ENCODE peak calls at places on chromosome 11, in nine cellular contexts. O is heart left ventricle; H is GM23248; I is CD8-positive, alpha-beta T cell; R is ovary; E is pancreas; T is stomach; V is effector memory CD4-positive, alpha-beta T cell; J is cardiac muscle cell. W is an unnamed sample. For H3K4me1, the result is how much of the 10 kb centered on the place peaks cover.

GRCh38 chr11:134266841-134267251 is 9.3 kb upstream of the GLB1L3 start:
- DNase-seq in J (peak), I (no peak), H (peak), V (no peak), O (no peak), E (no peak), T (no peak), R (no peak), W (no peak)

GRCh38 chr11:96306933-96307747 is 35.9 kb downstream of the MAML2 start:
- DNase-seq in E (peak), I (no peak), J (peak), V (no peak), O (no peak), H (peak), T (peak), R (peak), W (peak)

GRCh38 chr11:76795285-76795935 is 12.3 kb downstream of the TSKU start:
- DNase-seq in H (no peak), V (no peak), I (no peak), O (no peak), R (no peak), E (no peak), T (peak), J (no peak), W (no peak)

GRCh38 chr11:67401495-67402191 is at the start of gene PPP1CA:
- DNase-seq in O (peak), E (peak), T (peak), R (peak), J (peak), H (peak), V (peak), I (peak), W (peak)

GRCh38 chr11:46444305-46444704 is 52.7 kb upstream of the CHRM4 start:
- DNase-seq in E (no peak), O (no peak), R (no peak), I (no peak), J (no peak), H (peak), T (no peak), V (no peak), W (no peak)

GRCh38 chr11:117087446-117087845 is 10.8 kb downstream of the SIK3 start:
- DNase-seq in T (no peak), R (no peak), H (no peak), J (no peak), V (no peak), E (no peak), I (no peak), O (no peak), W (no peak)

GRCh38 chr11:1484716-1485503 is 1.7 kb downstream of the MOB2 start:
- DNase-seq in O (peak), T (no peak), I (no peak), J (no peak), R (peak), H (no peak), V (no peak), E (no peak), W (peak)

GRCh38 chr11:68381716-68382115 is 69.3 kb downstream of the LRP5 start:
- DNase-seq in T (peak), I (no peak), O (peak), J (no peak), R (no peak), V (no peak), E (no peak), H (no peak), W (peak)

GRCh38 chr11:12075822-12076821 is 34.3 kb upstream of the MICAL2 start:
- DNase-seq in T (no peak), R (no peak), V (no peak), I (no peak), O (no peak), H (peak), J (peak), E (no peak), W (no peak)

GRCh38 chr11:83583953-83584352 is 297.8 kb upstream of the CCDC90B start:
- DNase-seq in T (no peak), I (no peak), J (peak), E (no peak), R (no peak), O (no peak), H (peak), V (no peak), W (no peak)

GRCh38 chr11:93480756-93481155 is 62.4 kb downstream of the SMCO4 start:
- DNase-seq in E (no peak), R (no peak), I (no peak), T (no peak), J (no peak), O (no peak), V (no peak), H (no peak), W (no peak)
- H3K4me1 ChIP-seq in E (under half), R (under half), I (under half), T (half or more), J (half or more), O (under half), V (under half), H (under half), W (under half)

DNA sequence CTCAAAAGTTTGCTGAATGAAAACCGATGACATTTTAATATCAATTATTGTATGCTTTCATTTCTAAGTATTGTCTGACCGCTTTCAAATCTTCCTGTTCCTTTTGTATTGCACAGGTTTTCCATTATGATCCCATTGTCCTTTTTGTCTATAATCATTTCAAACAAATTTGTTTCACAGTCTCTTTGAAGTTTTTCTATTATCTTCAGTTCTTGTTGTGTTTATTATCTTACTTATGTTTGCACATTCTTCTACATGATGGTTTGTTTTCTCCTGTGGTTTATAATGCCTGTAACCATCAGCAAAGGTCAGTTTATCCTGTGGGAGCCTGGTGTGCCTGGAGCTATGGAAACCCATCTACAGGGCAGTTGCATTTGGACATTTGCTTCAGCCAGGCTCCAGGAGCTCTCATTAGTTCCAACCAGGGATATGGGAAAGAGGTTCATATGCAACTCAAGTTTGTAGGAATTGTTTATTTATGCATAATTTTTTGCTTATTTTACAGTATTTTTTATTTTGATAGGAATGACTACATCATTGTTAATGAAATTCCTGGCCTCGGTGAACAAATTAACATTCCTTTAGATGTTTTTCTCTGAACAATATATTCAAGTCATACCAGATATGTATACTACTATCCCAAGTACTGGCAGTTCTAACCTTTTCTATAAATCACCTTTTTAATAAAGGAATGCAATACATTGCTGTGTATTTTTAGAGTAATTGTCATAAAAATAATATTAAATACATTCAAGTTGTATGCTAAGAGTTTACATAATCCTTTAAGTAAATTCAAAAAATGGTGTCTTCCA is 179.2 kb downstream of the SBF2 start:
- DNase-seq in T (no peak), O (no peak), H (no peak), R (no peak), V (no peak), I (no peak), E (no peak), J (no peak), W (no peak)
- H3K4me1 ChIP-seq in T (under half), O (under half), H (half or more), R (under half), V (under half), I (under half), E (under half), J (under half), W (under half)

GRCh38 chr11:128291835-128292234 is 295.5 kb downstream of the ETS1 start:
- DNase-seq in R (no peak), V (no peak), H (no peak), E (no peak), O (no peak), T (peak), J (no peak), I (peak), W (peak)
- H3K4me1 ChIP-seq in R (under half), V (half or more), H (under half), E (under half), O (under half), T (under half), J (under half), I (half or more), W (under half)

DNA sequence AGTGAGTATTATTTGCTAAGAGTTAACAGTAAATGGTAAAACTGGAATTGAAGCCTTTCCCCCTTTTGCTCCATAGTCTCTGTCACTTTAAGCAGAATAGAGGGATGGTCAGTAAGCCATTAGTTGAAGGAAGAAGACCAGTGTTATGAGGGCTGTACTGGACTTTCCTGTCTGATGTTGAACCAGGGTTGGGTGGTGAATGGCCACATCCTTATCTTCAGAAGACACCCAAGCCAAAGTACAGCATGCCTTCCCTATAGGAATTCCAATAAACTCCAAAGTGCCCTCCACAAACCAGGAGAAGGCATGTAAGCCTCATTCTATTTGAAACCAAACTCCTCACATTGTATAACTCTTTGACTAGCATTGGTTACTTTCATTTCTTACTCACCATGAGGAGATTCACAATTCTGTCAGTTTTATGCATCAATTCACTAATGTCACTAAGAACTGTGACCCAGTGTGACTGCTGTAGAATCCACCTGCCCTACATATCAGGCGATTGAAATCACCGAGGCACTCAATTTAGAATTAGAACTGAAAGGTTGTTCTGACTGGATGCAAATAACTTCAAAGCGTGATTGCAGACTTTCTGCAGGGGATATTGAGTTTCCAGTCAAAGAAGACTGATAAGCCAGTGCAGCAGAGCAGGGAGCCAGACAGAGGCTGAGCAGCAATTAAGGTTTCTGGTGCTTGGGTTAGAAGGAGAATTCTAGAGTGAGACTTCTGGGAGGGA is 107.1 kb upstream of the DDI1 start:
- DNase-seq in O (no peak), V (no peak), I (no peak), R (no peak), T (no peak), J (no peak), E (no peak), H (no peak), W (no peak)
- H3K4me1 ChIP-seq in O (under half), V (under half), I (under half), R (under half), T (under half), J (under half), E (under half), H (under half), W (under half)

GRCh38 chr11:65573391-65574146 is 1.2 kb downstream of the FAM89B start:
- DNase-seq in J (no peak), V (no peak), H (peak), I (no peak), E (peak), O (no peak), R (peak), T (no peak), W (peak)
- H3K4me1 ChIP-seq in J (under half), V (half or more), H (under half), I (half or more), E (under half), O (half or more), R (under half), T (half or more), W (under half)

GRCh38 chr11:86183694-86184093 is 60.9 kb upstream of the EED start:
- DNase-seq in R (no peak), I (no peak), V (no peak), O (no peak), J (peak), T (no peak), E (no peak), H (peak), W (no peak)
- H3K4me1 ChIP-seq in R (under half), I (under half), V (under half), O (under half), J (under half), T (under half), E (under half), H (under half), W (under half)

DNA sequence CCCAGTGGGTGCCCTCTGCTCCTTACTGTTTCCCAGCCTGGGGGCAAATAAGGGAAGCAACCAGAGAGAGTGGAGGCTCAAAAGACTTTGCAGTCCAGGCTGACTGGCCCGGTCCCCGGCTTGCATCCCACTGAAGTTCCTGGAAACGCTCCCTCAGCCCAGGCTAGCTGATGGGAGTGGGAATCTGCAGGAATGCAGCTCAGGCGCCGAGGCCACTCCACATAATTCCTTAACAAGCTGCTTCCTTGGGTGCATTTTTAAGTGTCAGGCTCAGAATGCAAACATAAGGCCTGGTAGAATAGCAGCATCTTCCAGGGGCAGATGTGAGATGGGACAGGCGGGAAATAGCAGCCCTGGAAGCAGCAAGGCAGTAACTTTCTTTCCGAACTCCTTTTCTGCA is 39.1 kb downstream of the RPL27A start:
- DNase-seq in J (peak), I (no peak), R (no peak), T (no peak), O (no peak), H (peak), E (no peak), V (no peak), W (no peak)
- H3K4me1 ChIP-seq in J (under half), I (under half), R (half or more), T (half or more), O (under half), H (half or more), E (under half), V (under half), W (half or more)

DNA sequence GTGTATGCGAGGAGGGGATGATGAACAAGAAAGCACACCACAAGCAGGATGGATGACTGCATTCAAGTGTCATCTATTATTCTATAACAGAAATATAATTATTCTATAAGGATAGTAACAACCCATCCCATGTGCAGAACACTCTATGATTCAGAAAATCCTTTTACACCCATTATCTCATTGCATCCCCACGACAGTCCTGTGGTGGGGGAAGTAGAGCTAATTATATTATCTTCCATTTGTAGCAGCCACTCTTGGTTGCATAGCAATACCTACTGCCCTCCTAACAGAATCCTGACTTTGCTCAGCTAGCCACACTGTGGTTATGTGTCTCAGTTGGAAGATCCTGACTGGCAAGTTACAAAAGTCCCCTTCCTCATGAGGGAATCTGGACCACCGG is 406.5 kb upstream of the NARS2 start:
- DNase-seq in H (no peak), V (no peak), T (no peak), E (no peak), O (no peak), J (no peak), R (no peak), I (no peak), W (no peak)
- H3K4me1 ChIP-seq in H (under half), V (under half), T (under half), E (under half), O (under half), J (under half), R (under half), I (under half), W (under half)

DNA sequence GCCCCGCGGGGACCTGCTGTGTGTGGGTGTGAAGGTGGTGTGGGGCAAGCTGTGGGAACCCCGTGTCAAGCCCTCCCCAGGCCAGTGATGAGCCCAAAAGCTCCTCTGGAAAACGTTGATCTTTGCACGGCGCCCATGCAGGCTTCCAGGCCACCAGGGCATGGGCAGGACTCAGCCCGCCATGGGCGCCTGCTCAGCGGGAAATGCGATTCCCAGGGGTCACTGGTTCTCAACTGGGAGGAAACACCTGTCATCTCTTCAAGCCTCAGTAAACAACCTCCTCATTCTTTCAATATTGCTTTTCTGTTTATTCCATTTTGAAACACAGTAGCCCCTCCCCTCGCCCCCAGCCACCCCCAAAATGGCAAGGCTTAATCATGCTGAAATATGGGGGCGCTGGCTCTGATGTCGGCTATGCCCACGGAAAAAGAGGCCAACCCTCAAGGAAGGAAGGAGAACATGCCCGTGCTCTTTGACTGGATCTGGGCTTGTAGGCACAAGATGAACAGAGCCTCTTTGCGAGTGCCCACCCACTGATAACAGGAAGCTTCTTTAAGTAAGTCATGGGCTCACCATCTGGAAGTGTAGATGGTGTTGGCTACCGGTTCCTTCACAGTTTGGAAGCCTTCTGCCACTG is 543 bp upstream of the POU2AF1 start:
- DNase-seq in R (no peak), J (no peak), V (no peak), E (no peak), I (no peak), H (no peak), O (no peak), T (no peak), W (no peak)
- H3K4me1 ChIP-seq in R (under half), J (under half), V (under half), E (under half), I (under half), H (under half), O (under half), T (under half), W (under half)

GRCh38 chr11:15696069-15696468 is 581.3 kb downstream of the INSC start:
- DNase-seq in E (no peak), O (no peak), R (no peak), I (no peak), H (no peak), V (no peak), T (no peak), J (no peak), W (no peak)
- H3K4me1 ChIP-seq in E (under half), O (under half), R (under half), I (under half), H (under half), V (under half), T (under half), J (under half), W (under half)

W was measured in right cardiac atrium.